ENCODE peak calls at places on chromosome 1, in four cellular contexts. One of them, this sample, is unnamed.

GRCh38 chr1:211732276-211732571 is 56.8 kb upstream of the NEK2 start:
- DNase-seq in cardiac muscle cell: no peak
- DNase-seq in endothelial cell of umbilical vein: no peak
- DNase-seq in heart left ventricle: no peak
- DNase-seq in this sample: no peak

GRCh38 chr1:182460550-182460951 is 10.6 kb downstream of the RGSL1 start:
- DNase-seq in heart left ventricle: no peak
- DNase-seq in endothelial cell of umbilical vein: no peak
- DNase-seq in cardiac muscle cell: peak
- DNase-seq in this sample: no peak

GRCh38 chr1:110524311-110525249 is 5.6 kb upstream of the KCNA10 start:
- DNase-seq in cardiac muscle cell: peak
- DNase-seq in endothelial cell of umbilical vein: peak
- DNase-seq in heart left ventricle: no peak
- DNase-seq in this sample: peak

GRCh38 chr1:202750761-202751160 is 40.5 kb upstream of the SYT2 start:
- DNase-seq in cardiac muscle cell: peak
- DNase-seq in heart left ventricle: no peak
- DNase-seq in endothelial cell of umbilical vein: no peak
- DNase-seq in this sample: no peak

GRCh38 chr1:54488831-54489626 is 59.0 kb upstream of the ACOT11 start:
- DNase-seq in cardiac muscle cell: peak
- DNase-seq in endothelial cell of umbilical vein: peak
- DNase-seq in heart left ventricle: peak
- DNase-seq in this sample: peak

GRCh38 chr1:51623450-51623849 is 6.6 kb downstream of the OSBPL9 start:
- DNase-seq in cardiac muscle cell: no peak
- DNase-seq in heart left ventricle: no peak
- DNase-seq in endothelial cell of umbilical vein: no peak
- DNase-seq in this sample: no peak

GRCh38 chr1:227437495-227438008 is 119.3 kb upstream of the CDC42BPA start:
- DNase-seq in cardiac muscle cell: peak
- DNase-seq in heart left ventricle: no peak
- DNase-seq in endothelial cell of umbilical vein: peak
- DNase-seq in this sample: peak

GRCh38 chr1:183278736-183279591 is 92.9 kb downstream of the LAMC2 start:
- DNase-seq in heart left ventricle: no peak
- DNase-seq in endothelial cell of umbilical vein: peak
- DNase-seq in cardiac muscle cell: peak
- DNase-seq in this sample: peak

GRCh38 chr1:30763654-30764248 is 6.2 kb upstream of the LAPTM5 start:
- DNase-seq in endothelial cell of umbilical vein: peak
- DNase-seq in heart left ventricle: no peak
- DNase-seq in cardiac muscle cell: no peak
- DNase-seq in this sample: peak

GRCh38 chr1:19648239-19648638 is 4.1 kb downstream of the NBL1 start:
- DNase-seq in endothelial cell of umbilical vein: no peak
- DNase-seq in heart left ventricle: no peak
- DNase-seq in cardiac muscle cell: no peak
- DNase-seq in this sample: no peak
- H3K27ac ChIP-seq in endothelial cell of umbilical vein: no peak
- H3K27ac ChIP-seq in heart left ventricle: peak
- H3K27ac ChIP-seq in cardiac muscle cell: no peak
- H3K27ac ChIP-seq in this sample: no peak

GRCh38 chr1:161736332-161736969 is 13.1 kb upstream of the DUSP12 start:
- DNase-seq in endothelial cell of umbilical vein: no peak
- DNase-seq in cardiac muscle cell: peak
- DNase-seq in heart left ventricle: no peak
- DNase-seq in this sample: no peak
- TF ChIP-seq CTCF in endothelial cell of umbilical vein: no peak
- TF ChIP-seq CTCF in cardiac muscle cell: no peak
- TF ChIP-seq CTCF in heart left ventricle: no peak
- TF ChIP-seq CTCF in this sample: no peak

DNA sequence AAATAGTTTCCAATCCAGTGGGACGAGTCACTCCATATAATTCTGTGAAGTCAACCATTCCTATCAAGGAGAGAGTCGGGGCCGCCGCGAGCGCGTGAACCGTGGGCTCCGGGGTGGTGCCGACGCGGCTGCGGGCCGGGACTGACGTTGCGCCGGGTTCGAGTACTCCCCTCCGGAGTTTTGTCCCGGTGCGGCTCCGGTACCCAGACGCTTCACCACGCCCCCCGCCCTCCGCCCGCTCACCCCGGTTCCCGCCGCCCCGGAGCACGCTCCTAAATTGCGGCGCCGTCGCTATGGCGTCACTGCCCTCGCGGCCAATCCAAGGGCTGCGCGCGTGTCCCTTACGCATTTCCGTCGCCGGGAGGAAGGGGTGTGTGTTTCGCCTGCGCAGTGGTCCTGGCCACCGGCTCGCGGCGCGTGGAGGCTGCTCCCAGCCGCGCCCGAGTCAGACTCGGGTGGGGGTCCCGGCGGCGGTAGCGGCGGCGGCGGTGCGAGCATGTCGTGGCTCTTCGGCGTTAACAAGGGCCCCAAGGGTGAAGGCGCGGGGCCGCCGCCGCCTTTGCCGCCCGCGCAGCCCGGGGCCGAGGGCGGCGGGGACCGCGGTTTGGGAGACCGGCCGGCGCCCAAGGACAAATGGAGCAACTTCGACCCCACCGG is at the start of gene ATAD3B:
- DNase-seq in endothelial cell of umbilical vein: peak
- DNase-seq in cardiac muscle cell: peak
- DNase-seq in heart left ventricle: peak
- DNase-seq in this sample: peak
- H3K4me3 ChIP-seq in endothelial cell of umbilical vein: peak
- H3K4me3 ChIP-seq in cardiac muscle cell: peak
- H3K4me3 ChIP-seq in heart left ventricle: peak
- H3K4me3 ChIP-seq in this sample: peak

GRCh38 chr1:205232122-205232820 is 4.5 kb downstream of the TMCC2 start:
- DNase-seq in cardiac muscle cell: no peak
- DNase-seq in endothelial cell of umbilical vein: no peak
- DNase-seq in heart left ventricle: no peak
- DNase-seq in this sample: no peak

GRCh38 chr1:205229916-205230700 is 2.4 kb downstream of the TMCC2 start:
- DNase-seq in heart left ventricle: no peak
- DNase-seq in endothelial cell of umbilical vein: no peak
- DNase-seq in cardiac muscle cell: no peak
- DNase-seq in this sample: no peak

GRCh38 chr1:205235921-205236320 is 8.2 kb downstream of the TMCC2 start:
- DNase-seq in endothelial cell of umbilical vein: no peak
- DNase-seq in heart left ventricle: no peak
- DNase-seq in cardiac muscle cell: no peak
- DNase-seq in this sample: no peak

GRCh38 chr1:205230965-205231364 is 3.2 kb downstream of the TMCC2 start:
- DNase-seq in heart left ventricle: no peak
- DNase-seq in cardiac muscle cell: no peak
- DNase-seq in endothelial cell of umbilical vein: no peak
- DNase-seq in this sample: no peak

DNA sequence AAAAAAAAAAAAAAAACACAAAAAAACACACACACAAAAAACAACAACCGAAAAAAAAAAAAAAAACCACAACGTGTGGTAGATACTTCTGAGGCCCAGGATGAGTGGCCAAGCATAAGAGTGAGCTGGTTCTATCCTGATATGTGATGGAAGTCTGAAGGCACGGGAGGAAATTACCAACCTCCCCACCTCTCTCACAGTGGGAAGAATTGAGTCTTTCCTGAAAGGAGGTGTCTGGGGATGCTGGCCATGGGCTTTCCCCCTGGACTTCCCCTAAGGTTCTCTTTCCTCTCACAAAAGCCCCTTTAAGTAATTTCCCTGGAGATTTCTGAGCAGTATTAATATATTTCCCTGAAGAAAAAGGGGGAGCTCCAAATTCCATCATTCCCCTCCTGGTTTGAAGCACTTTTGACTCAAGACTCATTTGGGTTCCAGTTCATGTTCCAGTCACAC is 5.2 kb downstream of the TMCC2 start:
- DNase-seq in heart left ventricle: no peak
- DNase-seq in cardiac muscle cell: no peak
- DNase-seq in endothelial cell of umbilical vein: no peak
- DNase-seq in this sample: no peak
- H3K27ac ChIP-seq in heart left ventricle: no peak
- H3K27ac ChIP-seq in cardiac muscle cell: no peak
- H3K27ac ChIP-seq in endothelial cell of umbilical vein: no peak
- H3K27ac ChIP-seq in this sample: no peak